ENCODE peak calls at places on chromosomes 6 and 20, in ten cellular contexts. Z is NB4; A is GM06990; T is CD8-positive, alpha-beta T cell; E is AG09319; L is WTC11; S is glutamatergic neuron; Q is endothelial cell; J is fibroblast of the aortic adventitia; R is B cell. W is an unnamed sample.

GRCh38 chr20:34260208-34260942 is 19.2 kb downstream of the ASIP start:
- DNase-seq in Z (no peak), A (no peak), T (no peak), E (peak), L (no peak), S (no peak), Q (no peak), J (no peak), R (no peak), W (no peak)

GRCh38 chr6:140850438-140850837 is 1282.3 kb upstream of the GJE1 start:
- DNase-seq in Z (no peak), A (no peak), T (no peak), E (no peak), L (no peak), S (no peak), Q (no peak), J (peak), R (no peak), W (no peak)

GRCh38 chr6:35294308-35294945 is 3.2 kb upstream of the DEF6 start:
- DNase-seq in Z (peak), A (no peak), T (no peak), E (no peak), L (peak), S (peak), Q (peak), J (peak), R (peak), W (no peak)

GRCh38 chr6:150150458-150150820 is 7.6 kb downstream of the PPP1R14C start:
- DNase-seq in Z (no peak), A (no peak), T (no peak), E (no peak), L (no peak), S (no peak), Q (no peak), J (no peak), R (no peak), W (no peak)

GRCh38 chr6:15062311-15063252 is 183.3 kb upstream of the JARID2 start:
- DNase-seq in Z (peak), A (no peak), T (no peak), E (peak), L (no peak), S (no peak), Q (no peak), J (peak), R (no peak), W (no peak)

GRCh38 chr6:35599761-35600658 is 87.3 kb upstream of the TULP1 start:
- DNase-seq in Z (no peak), A (no peak), T (no peak), E (no peak), L (no peak), S (no peak), Q (no peak), J (no peak), R (no peak), W (no peak)

GRCh38 chr20:34165246-34165645 is 53.2 kb upstream of the EIF2S2 start:
- DNase-seq in Z (no peak), A (no peak), T (no peak), E (no peak), L (no peak), S (no peak), Q (no peak), J (no peak), R (no peak), W (no peak)

GRCh38 chr6:44253307-44254101 is 3.8 kb downstream of the SLC35B2 start:
- DNase-seq in Z (peak), A (no peak), T (peak), E (no peak), L (peak), S (peak), Q (peak), J (no peak), R (no peak), W (no peak)

GRCh38 chr6:36735110-36735971 is 37.7 kb downstream of the RAB44 start:
- DNase-seq in Z (peak), A (no peak), T (no peak), E (peak), L (no peak), S (no peak), Q (no peak), J (peak), R (peak), W (no peak)
- TF ChIP-seq CTCF in Z (no peak), A (no peak), T (no peak), E (peak), L (no peak), S (no peak), Q (no peak), J (peak), R (peak), W (no peak)

GRCh38 chr20:59207742-59208357 is 44.2 kb downstream of the ZNF831 start:
- DNase-seq in Z (peak), A (no peak), T (peak), E (no peak), L (peak), S (peak), Q (peak), J (no peak), R (peak), W (peak)
- TF ChIP-seq CTCF in Z (peak), A (peak), T (peak), E (peak), L (peak), S (peak), Q (peak), J (peak), R (peak), W (no peak)

GRCh38 chr6:104623052-104623690 is 236.5 kb downstream of the HACE1 start:
- DNase-seq in Z (peak), A (no peak), T (no peak), E (no peak), L (peak), S (peak), Q (peak), J (no peak), R (no peak), W (no peak)
- TF ChIP-seq CTCF in Z (peak), A (no peak), T (no peak), E (no peak), L (no peak), S (no peak), Q (no peak), J (no peak), R (no peak), W (peak)

GRCh38 chr6:12506211-12506610 is 210.4 kb upstream of the PHACTR1 start:
- DNase-seq in Z (no peak), A (no peak), T (no peak), E (no peak), L (no peak), S (no peak), Q (no peak), J (no peak), R (no peak), W (no peak)
- TF ChIP-seq CTCF in Z (no peak), A (no peak), T (no peak), E (no peak), L (no peak), S (no peak), Q (no peak), J (no peak), R (no peak), W (no peak)

DNA sequence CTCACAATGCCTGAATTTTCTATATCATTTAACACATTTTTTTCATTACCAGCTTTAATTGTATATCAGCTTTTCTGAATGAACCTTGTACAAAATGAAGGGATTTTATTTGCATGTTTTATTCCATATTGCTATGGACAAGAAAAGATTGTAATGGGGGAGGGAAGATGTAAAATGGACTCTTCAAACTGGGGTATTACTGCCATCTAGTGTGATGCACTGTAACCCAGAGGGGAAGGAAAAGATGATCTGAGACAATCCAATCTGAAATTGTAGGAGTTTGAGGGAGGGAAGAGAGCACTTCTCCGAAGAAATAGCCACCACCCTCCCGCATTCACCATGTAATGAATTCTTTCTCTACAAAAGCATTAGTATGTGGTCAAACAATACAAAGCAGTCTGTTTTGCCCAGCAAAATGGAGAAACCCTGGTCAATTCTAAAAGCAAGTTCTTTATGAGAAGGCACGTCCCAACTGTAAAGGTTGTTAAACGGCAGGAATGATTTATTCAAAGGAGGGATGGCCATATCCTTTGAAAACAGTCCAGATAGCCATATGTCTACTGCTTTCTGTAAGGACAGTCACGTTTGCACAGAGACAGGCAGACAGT is 679.5 kb upstream of the NRSN1 start:
- DNase-seq in Z (peak), A (no peak), T (no peak), E (peak), L (no peak), S (no peak), Q (peak), J (peak), R (no peak), W (no peak)
- TF ChIP-seq CTCF in Z (no peak), A (peak), T (no peak), E (peak), L (no peak), S (peak), Q (no peak), J (peak), R (no peak), W (peak)

W was measured in osteocyte.